ENCODE peak calls at places on chromosomes 3 and 15, in six cellular contexts. One of them, this sample, is unnamed.

GRCh38 chr3:159548675-159549335 is 439.8 kb upstream of the IL12A start:
- DNase-seq in tibial artery: no peak
- DNase-seq in WERI-Rb-1: no peak
- DNase-seq in epithelial cell of esophagus: peak
- DNase-seq in mesendoderm: no peak
- DNase-seq in neural progenitor cell: no peak
- DNase-seq in this sample: peak

GRCh38 chr15:81323559-81323943 is 390 bp downstream of the STARD5 start:
- DNase-seq in tibial artery: no peak
- DNase-seq in WERI-Rb-1: no peak
- DNase-seq in epithelial cell of esophagus: peak
- DNase-seq in mesendoderm: peak
- DNase-seq in neural progenitor cell: no peak
- DNase-seq in this sample: peak

GRCh38 chr15:39887832-39888231 is 32.2 kb downstream of the GPR176 start:
- DNase-seq in tibial artery: no peak
- DNase-seq in WERI-Rb-1: no peak
- DNase-seq in epithelial cell of esophagus: peak
- DNase-seq in mesendoderm: peak
- DNase-seq in neural progenitor cell: no peak
- DNase-seq in this sample: peak

GRCh38 chr15:75646944-75647364 is 758 bp upstream of the SNX33 start:
- DNase-seq in tibial artery: no peak
- DNase-seq in WERI-Rb-1: no peak
- DNase-seq in epithelial cell of esophagus: no peak
- DNase-seq in mesendoderm: peak
- DNase-seq in neural progenitor cell: peak
- DNase-seq in this sample: no peak

GRCh38 chr15:73927003-73927475 is 777 bp downstream of the LOXL1 start:
- DNase-seq in tibial artery: peak
- DNase-seq in WERI-Rb-1: no peak
- DNase-seq in epithelial cell of esophagus: peak
- DNase-seq in mesendoderm: peak
- DNase-seq in neural progenitor cell: peak
- DNase-seq in this sample: no peak

GRCh38 chr3:45008117-45008516 is 18.0 kb upstream of the CLEC3B start:
- DNase-seq in tibial artery: no peak
- DNase-seq in WERI-Rb-1: no peak
- DNase-seq in epithelial cell of esophagus: peak
- DNase-seq in mesendoderm: no peak
- DNase-seq in neural progenitor cell: no peak
- DNase-seq in this sample: peak

GRCh38 chr3:179451335-179452165 is at the start of gene GNB4:
- DNase-seq in tibial artery: peak
- DNase-seq in WERI-Rb-1: peak
- DNase-seq in epithelial cell of esophagus: peak
- DNase-seq in mesendoderm: peak
- DNase-seq in neural progenitor cell: peak
- DNase-seq in this sample: peak

GRCh38 chr3:18216996-18217395 is 208.1 kb downstream of the SATB1 start:
- DNase-seq in tibial artery: no peak
- DNase-seq in WERI-Rb-1: no peak
- DNase-seq in epithelial cell of esophagus: no peak
- DNase-seq in mesendoderm: no peak
- DNase-seq in neural progenitor cell: no peak
- DNase-seq in this sample: no peak

GRCh38 chr3:56197259-56197965 is 270.9 kb downstream of the ERC2 start:
- DNase-seq in tibial artery: no peak
- DNase-seq in WERI-Rb-1: no peak
- DNase-seq in epithelial cell of esophagus: no peak
- DNase-seq in mesendoderm: no peak
- DNase-seq in neural progenitor cell: no peak
- DNase-seq in this sample: no peak

GRCh38 chr3:111690242-111690641 is 95.1 kb upstream of the ZBED2 start:
- DNase-seq in tibial artery: no peak
- DNase-seq in WERI-Rb-1: no peak
- DNase-seq in epithelial cell of esophagus: peak
- DNase-seq in mesendoderm: no peak
- DNase-seq in neural progenitor cell: peak
- DNase-seq in this sample: peak

GRCh38 chr3:2921903-2922302 is 188.3 kb downstream of the IL5RA start:
- DNase-seq in tibial artery: no peak
- DNase-seq in WERI-Rb-1: no peak
- DNase-seq in epithelial cell of esophagus: peak
- DNase-seq in mesendoderm: peak
- DNase-seq in neural progenitor cell: peak
- DNase-seq in this sample: peak

GRCh38 chr15:65816441-65816840 is 24.3 kb upstream of the DENND4A start:
- DNase-seq in tibial artery: no peak
- DNase-seq in WERI-Rb-1: no peak
- DNase-seq in epithelial cell of esophagus: no peak
- DNase-seq in mesendoderm: no peak
- DNase-seq in neural progenitor cell: no peak
- DNase-seq in this sample: no peak

GRCh38 chr3:195040094-195040493 is 230.9 kb downstream of the XXYLT1 start:
- DNase-seq in tibial artery: peak
- DNase-seq in WERI-Rb-1: no peak
- DNase-seq in epithelial cell of esophagus: no peak
- DNase-seq in mesendoderm: no peak
- DNase-seq in neural progenitor cell: no peak
- DNase-seq in this sample: no peak

GRCh38 chr15:52730163-52730562 is 51.0 kb upstream of the ATOSA start:
- DNase-seq in tibial artery: no peak
- DNase-seq in WERI-Rb-1: no peak
- DNase-seq in epithelial cell of esophagus: peak
- DNase-seq in mesendoderm: peak
- DNase-seq in neural progenitor cell: no peak
- DNase-seq in this sample: peak

GRCh38 chr15:75193272-75193671 is 8.4 kb upstream of the C15orf39 start:
- DNase-seq in tibial artery: no peak
- DNase-seq in WERI-Rb-1: no peak
- DNase-seq in epithelial cell of esophagus: no peak
- DNase-seq in mesendoderm: no peak
- DNase-seq in neural progenitor cell: no peak
- DNase-seq in this sample: no peak

GRCh38 chr3:45224824-45225464 is 1.1 kb downstream of the TMEM158 start:
- DNase-seq in tibial artery: peak
- DNase-seq in WERI-Rb-1: peak
- DNase-seq in epithelial cell of esophagus: peak
- DNase-seq in mesendoderm: peak
- DNase-seq in neural progenitor cell: peak
- DNase-seq in this sample: no peak

GRCh38 chr3:104878395-104878794 is 488.3 kb upstream of the ALCAM start:
- DNase-seq in tibial artery: no peak
- DNase-seq in WERI-Rb-1: no peak
- DNase-seq in epithelial cell of esophagus: peak
- DNase-seq in mesendoderm: no peak
- DNase-seq in neural progenitor cell: no peak
- DNase-seq in this sample: peak

GRCh38 chr3:173396191-173397041 is 1.1 kb upstream of the NLGN1 start:
- DNase-seq in tibial artery: no peak
- DNase-seq in WERI-Rb-1: peak
- DNase-seq in epithelial cell of esophagus: peak
- DNase-seq in mesendoderm: peak
- DNase-seq in neural progenitor cell: peak
- DNase-seq in this sample: no peak

GRCh38 chr15:48671381-48672022 is 26.0 kb upstream of the FBN1 start:
- DNase-seq in tibial artery: peak
- DNase-seq in WERI-Rb-1: no peak
- DNase-seq in epithelial cell of esophagus: peak
- DNase-seq in mesendoderm: peak
- DNase-seq in neural progenitor cell: no peak
- DNase-seq in this sample: peak

GRCh38 chr15:66542896-66543295 is 22.9 kb downstream of the LCTL start:
- DNase-seq in tibial artery: no peak
- DNase-seq in WERI-Rb-1: no peak
- DNase-seq in epithelial cell of esophagus: no peak
- DNase-seq in mesendoderm: no peak
- DNase-seq in neural progenitor cell: no peak
- DNase-seq in this sample: no peak

GRCh38 chr15:95636107-95636506 is 694.4 kb upstream of the NR2F2 start:
- DNase-seq in tibial artery: no peak
- DNase-seq in WERI-Rb-1: no peak
- DNase-seq in epithelial cell of esophagus: no peak
- DNase-seq in mesendoderm: no peak
- DNase-seq in neural progenitor cell: no peak
- DNase-seq in this sample: no peak

GRCh38 chr15:40928351-40928974 is 677 bp upstream of the DLL4 start:
- DNase-seq in tibial artery: no peak
- DNase-seq in WERI-Rb-1: peak
- DNase-seq in epithelial cell of esophagus: peak
- DNase-seq in mesendoderm: peak
- DNase-seq in neural progenitor cell: peak
- DNase-seq in this sample: no peak

GRCh38 chr3:1773679-1774078 is 325.0 kb upstream of the CNTN4 start:
- DNase-seq in tibial artery: no peak
- DNase-seq in WERI-Rb-1: no peak
- DNase-seq in epithelial cell of esophagus: no peak
- DNase-seq in mesendoderm: no peak
- DNase-seq in neural progenitor cell: no peak
- DNase-seq in this sample: no peak

GRCh38 chr15:76286231-76286879 is 24.9 kb downstream of the ETFA start:
- DNase-seq in tibial artery: no peak
- DNase-seq in WERI-Rb-1: no peak
- DNase-seq in epithelial cell of esophagus: no peak
- DNase-seq in mesendoderm: no peak
- DNase-seq in neural progenitor cell: no peak
- DNase-seq in this sample: no peak

GRCh38 chr15:70956596-70956995 is 64.0 kb downstream of the LRRC49 start:
- DNase-seq in tibial artery: no peak
- DNase-seq in WERI-Rb-1: no peak
- DNase-seq in epithelial cell of esophagus: no peak
- DNase-seq in mesendoderm: no peak
- DNase-seq in neural progenitor cell: no peak
- DNase-seq in this sample: no peak

GRCh38 chr15:89105147-89105546 is 16.9 kb downstream of the ABHD2 start:
- DNase-seq in tibial artery: no peak
- DNase-seq in WERI-Rb-1: no peak
- DNase-seq in epithelial cell of esophagus: peak
- DNase-seq in mesendoderm: no peak
- DNase-seq in neural progenitor cell: no peak
- DNase-seq in this sample: peak

GRCh38 chr15:73328986-73329385 is 39.8 kb downstream of the HCN4 start:
- DNase-seq in tibial artery: no peak
- DNase-seq in WERI-Rb-1: no peak
- DNase-seq in epithelial cell of esophagus: no peak
- DNase-seq in mesendoderm: no peak
- DNase-seq in neural progenitor cell: no peak
- DNase-seq in this sample: no peak

GRCh38 chr15:101159096-101159935 is 92.5 kb downstream of the CHSY1 start:
- DNase-seq in tibial artery: peak
- DNase-seq in WERI-Rb-1: no peak
- DNase-seq in epithelial cell of esophagus: no peak
- DNase-seq in mesendoderm: no peak
- DNase-seq in neural progenitor cell: no peak
- DNase-seq in this sample: no peak

GRCh38 chr3:170107926-170108325 is 70.1 kb downstream of the GPR160 start:
- DNase-seq in tibial artery: no peak
- DNase-seq in WERI-Rb-1: no peak
- DNase-seq in epithelial cell of esophagus: no peak
- DNase-seq in mesendoderm: no peak
- DNase-seq in neural progenitor cell: no peak
- DNase-seq in this sample: no peak

GRCh38 chr3:170108955-170109354 is 71.2 kb downstream of the GPR160 start:
- DNase-seq in tibial artery: no peak
- DNase-seq in WERI-Rb-1: no peak
- DNase-seq in epithelial cell of esophagus: no peak
- DNase-seq in mesendoderm: no peak
- DNase-seq in neural progenitor cell: no peak
- DNase-seq in this sample: no peak

GRCh38 chr3:170111147-170111771 is 70.3 kb downstream of the PHC3 start:
- DNase-seq in tibial artery: no peak
- DNase-seq in WERI-Rb-1: no peak
- DNase-seq in epithelial cell of esophagus: no peak
- DNase-seq in mesendoderm: no peak
- DNase-seq in neural progenitor cell: no peak
- DNase-seq in this sample: no peak

GRCh38 chr3:170109579-170110293 is 71.8 kb downstream of the PHC3 start:
- DNase-seq in tibial artery: no peak
- DNase-seq in WERI-Rb-1: no peak
- DNase-seq in epithelial cell of esophagus: no peak
- DNase-seq in mesendoderm: no peak
- DNase-seq in neural progenitor cell: no peak
- DNase-seq in this sample: no peak
- H3K4me3 ChIP-seq in tibial artery: no peak
- H3K4me3 ChIP-seq in WERI-Rb-1: no peak
- H3K4me3 ChIP-seq in epithelial cell of esophagus: no peak
- H3K4me3 ChIP-seq in mesendoderm: no peak
- H3K4me3 ChIP-seq in neural progenitor cell: no peak
- H3K4me3 ChIP-seq in this sample: no peak

GRCh38 chr3:193262707-193263106 is 21.7 kb downstream of the PLAAT1 start:
- DNase-seq in tibial artery: no peak
- DNase-seq in WERI-Rb-1: no peak
- DNase-seq in epithelial cell of esophagus: no peak
- DNase-seq in mesendoderm: no peak
- DNase-seq in neural progenitor cell: no peak
- DNase-seq in this sample: no peak
- H3K4me3 ChIP-seq in tibial artery: no peak
- H3K4me3 ChIP-seq in WERI-Rb-1: no peak
- H3K4me3 ChIP-seq in epithelial cell of esophagus: no peak
- H3K4me3 ChIP-seq in mesendoderm: no peak
- H3K4me3 ChIP-seq in neural progenitor cell: no peak
- H3K4me3 ChIP-seq in this sample: no peak

GRCh38 chr3:139677341-139678155 is at the start of gene NMNAT3:
- DNase-seq in tibial artery: peak
- DNase-seq in WERI-Rb-1: peak
- DNase-seq in epithelial cell of esophagus: peak
- DNase-seq in mesendoderm: peak
- DNase-seq in neural progenitor cell: peak
- DNase-seq in this sample: peak
- H3K4me3 ChIP-seq in tibial artery: peak
- H3K4me3 ChIP-seq in WERI-Rb-1: peak
- H3K4me3 ChIP-seq in epithelial cell of esophagus: peak
- H3K4me3 ChIP-seq in mesendoderm: peak
- H3K4me3 ChIP-seq in neural progenitor cell: peak
- H3K4me3 ChIP-seq in this sample: peak

DNA sequence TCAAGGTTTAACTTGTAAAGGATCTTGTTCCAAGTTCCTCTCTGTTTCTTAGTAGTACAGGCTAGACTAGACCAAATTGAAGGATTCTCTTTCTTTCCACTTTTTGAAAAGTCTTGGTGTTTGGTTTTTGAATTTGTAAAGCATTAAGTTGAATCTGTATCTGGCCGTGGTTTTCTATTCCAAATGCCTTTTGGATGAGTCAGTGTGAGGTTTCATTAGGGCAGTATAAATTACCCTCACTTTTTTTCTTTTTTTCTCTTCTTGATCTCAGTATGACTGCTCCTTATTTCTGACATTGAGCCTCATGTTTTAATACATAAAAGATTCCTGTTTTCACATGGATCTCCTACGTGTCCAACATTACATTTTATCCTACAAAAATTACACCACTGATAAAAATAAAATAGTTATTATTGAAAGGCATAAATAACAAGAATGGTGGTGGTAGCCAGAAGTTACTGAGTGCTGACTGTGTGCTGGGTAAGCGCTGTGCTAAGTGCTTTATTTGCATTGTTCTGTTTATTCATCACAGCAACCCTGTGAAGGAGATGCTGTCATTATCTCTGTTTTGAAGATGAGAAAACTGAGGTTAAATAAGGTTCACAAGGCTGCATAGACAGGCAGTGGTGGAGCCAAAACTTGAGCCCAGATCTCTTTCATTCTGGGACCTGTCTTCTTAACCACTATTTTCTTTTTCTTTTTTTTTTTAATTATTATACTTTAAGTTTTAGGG is 48.3 kb downstream of the MITF start:
- DNase-seq in tibial artery: no peak
- DNase-seq in WERI-Rb-1: no peak
- DNase-seq in epithelial cell of esophagus: peak
- DNase-seq in mesendoderm: peak
- DNase-seq in neural progenitor cell: no peak
- DNase-seq in this sample: peak
- H3K4me3 ChIP-seq in tibial artery: no peak
- H3K4me3 ChIP-seq in WERI-Rb-1: no peak
- H3K4me3 ChIP-seq in epithelial cell of esophagus: no peak
- H3K4me3 ChIP-seq in mesendoderm: no peak
- H3K4me3 ChIP-seq in neural progenitor cell: no peak
- H3K4me3 ChIP-seq in this sample: no peak

This sample was measured in bronchial epithelial cell.